ENCODE peak calls at places on chromosomes 16 and 17, in ten cellular contexts. F is tibial nerve, Z is breast epithelium, W is heart left ventricle, M is adrenal gland, S is endothelial cell of umbilical vein, L is lower leg skin, D is H1, R is thyroid gland, I is IMR-90. V is an unnamed sample.
A peak's percentile ranks its signal among the peaks of the same experiment; 100 is the strongest.

GRCh38 chr17:77888242-77889134 is 70.0 kb upstream of the TNRC6C start:
- DNase-seq in F (no peak), Z (no peak), W (no peak), M (no peak), S (peak; percentile 8), L (no peak), D (no peak), R (no peak), I (peak; percentile 4), V (no peak)

GRCh38 chr16:19589106-19589505 is 33.6 kb downstream of the VPS35L start:
- DNase-seq in F (no peak), Z (no peak), W (no peak), M (no peak), S (no peak), L (no peak), D (no peak), R (no peak), I (no peak), V (no peak)

GRCh38 chr16:30561212-30561816 is 3.1 kb upstream of the ZNF764 start:
- DNase-seq in F (no peak), Z (no peak), W (peak; percentile 60), M (peak; percentile 35), S (peak; percentile 31), L (no peak), D (no peak), R (peak; percentile 40), I (no peak), V (peak; percentile 47)

GRCh38 chr17:39361064-39361463 is 40.4 kb downstream of the FBXL20 start:
- DNase-seq in F (no peak), Z (no peak), W (no peak), M (no peak), S (no peak), L (no peak), D (no peak), R (no peak), I (no peak), V (no peak)

GRCh38 chr17:27552467-27552779 is 78.6 kb upstream of the LGALS9 start:
- DNase-seq in F (no peak), Z (no peak), W (no peak), M (peak; percentile 47), S (peak; percentile 49), L (no peak), D (no peak), R (no peak), I (peak; percentile 72), V (no peak)

GRCh38 chr17:18184143-18185007 is 747 bp downstream of the ALKBH5 start:
- DNase-seq in F (peak; percentile 22), Z (peak; percentile 33), W (peak; percentile 44), M (peak; percentile 65), S (peak; percentile 46), L (peak; percentile 91), D (no peak), R (peak; percentile 41), I (peak; percentile 55), V (no peak)

GRCh38 chr16:64475627-64476351 is 646.1 kb downstream of the CDH11 start:
- DNase-seq in F (no peak), Z (no peak), W (peak; percentile 20), M (no peak), S (peak; percentile 58), L (no peak), D (no peak), R (no peak), I (peak; percentile 4), V (no peak)

GRCh38 chr17:80782536-80783427 is 208.9 kb upstream of the CHMP6 start:
- DNase-seq in F (no peak), Z (no peak), W (no peak), M (no peak), S (peak; percentile 51), L (peak; percentile 76), D (no peak), R (no peak), I (peak; percentile 59), V (no peak)

GRCh38 chr17:48025040-48025903 is 12.3 kb downstream of the COPZ2 start:
- DNase-seq in F (peak; percentile 95), Z (peak; percentile 97), W (peak; percentile 97), M (peak; percentile 99), S (peak; percentile 97), L (peak; percentile 99), D (peak; percentile 91), R (peak; percentile 100), I (peak; percentile 96), V (peak; percentile 86)
- TF ChIP-seq POLR2A in F (no peak), Z (no peak), W (peak; percentile 40), M (no peak), S (no peak), L (no peak), D (no peak), R (no peak), I (no peak), V (no peak)

GRCh38 chr17:76384987-76385891 is 830 bp downstream of the SPHK1 start:
- DNase-seq in F (peak; percentile 36), Z (no peak), W (peak; percentile 51), M (peak; percentile 44), S (peak; percentile 76), L (peak; percentile 93), D (no peak), R (peak; percentile 43), I (peak; percentile 73), V (no peak)

GRCh38 chr17:76385892-76386786 is 1.7 kb downstream of the SPHK1 start:
- DNase-seq in F (peak; percentile 83), Z (peak; percentile 60), W (peak; percentile 81), M (peak; percentile 82), S (peak; percentile 78), L (peak; percentile 95), D (no peak), R (peak; percentile 72), I (peak; percentile 78), V (peak; percentile 96)

GRCh38 chr17:76382803-76383644 is 1.4 kb upstream of the SPHK1 start:
- DNase-seq in F (no peak), Z (peak; percentile 70), W (peak; percentile 60), M (peak; percentile 31), S (peak; percentile 74), L (peak; percentile 93), D (no peak), R (peak; percentile 54), I (peak; percentile 78), V (peak; percentile 78)

GRCh38 chr17:76383645-76384221 is 676 bp upstream of the SPHK1 start:
- DNase-seq in F (peak; percentile 24), Z (peak; percentile 50), W (peak; percentile 71), M (peak; percentile 28), S (peak; percentile 68), L (peak; percentile 89), D (no peak), R (peak; percentile 44), I (peak; percentile 53), V (peak; percentile 54)

DNA sequence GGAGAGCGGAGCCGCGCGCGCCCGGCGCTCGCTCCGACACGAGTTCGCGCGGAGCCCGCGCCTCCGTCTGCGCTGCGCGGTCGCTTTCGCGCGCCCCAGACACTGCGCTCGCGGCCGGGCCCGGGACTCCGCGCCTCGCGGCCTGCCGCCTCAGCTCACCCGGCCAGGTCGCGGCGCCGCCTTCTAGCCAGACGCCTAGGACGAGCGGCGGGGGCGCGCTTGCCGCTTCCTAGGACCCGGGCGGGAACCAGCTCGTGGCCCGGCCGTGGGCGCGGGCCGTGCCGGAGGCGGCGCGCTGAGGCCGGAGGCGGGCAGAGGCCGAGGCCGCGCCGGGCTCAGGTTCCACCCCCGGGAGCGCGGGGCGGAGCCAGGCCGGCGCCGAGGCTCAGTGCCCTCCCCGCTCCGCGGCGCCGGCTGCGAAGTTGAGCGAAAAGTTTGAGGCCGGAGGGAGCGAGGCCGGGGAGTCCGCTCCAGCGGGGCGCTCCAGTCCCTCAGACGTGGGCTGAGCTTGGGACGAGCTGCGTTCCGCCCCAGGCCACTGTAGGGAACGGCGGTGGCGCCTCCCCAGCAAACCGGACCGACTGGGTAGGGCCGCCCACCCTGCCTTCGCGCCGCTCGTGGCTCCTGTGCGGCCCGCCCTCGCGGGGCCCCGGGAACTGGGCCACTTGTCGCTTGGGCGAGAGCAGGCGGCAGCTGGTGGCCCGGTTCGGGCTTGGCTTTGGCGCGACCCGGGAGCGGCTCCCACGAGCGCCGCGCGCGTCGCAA is at the start of gene SPHK1:
- DNase-seq in F (peak; percentile 26), Z (no peak), W (peak; percentile 80), M (peak; percentile 58), S (peak; percentile 71), L (peak; percentile 93), D (no peak), R (peak; percentile 69), I (peak; percentile 81), V (peak; percentile 91)
- TF ChIP-seq POLR2A in F (peak; percentile 40), Z (peak; percentile 31), W (peak; percentile 54), M (no peak), S (peak; percentile 93), L (no peak), D (no peak), R (no peak), I (peak; percentile 86), V (no peak)

GRCh38 chr16:17567455-17567854 is 96.7 kb upstream of the XYLT1 start:
- DNase-seq in F (no peak), Z (no peak), W (no peak), M (no peak), S (no peak), L (no peak), D (no peak), R (no peak), I (no peak), V (no peak)
- TF ChIP-seq POLR2A in F (no peak), Z (no peak), W (no peak), M (no peak), S (no peak), L (no peak), D (no peak), R (no peak), I (no peak), V (no peak)

GRCh38 chr16:27315333-27316037 is 1.7 kb downstream of the IL4R start:
- DNase-seq in F (peak; percentile 48), Z (peak; percentile 44), W (peak; percentile 49), M (peak; percentile 93), S (peak; percentile 89), L (peak; percentile 93), D (no peak), R (peak; percentile 21), I (peak; percentile 65), V (no peak)

GRCh38 chr16:27317320-27317719 is 3.5 kb downstream of the IL4R start:
- DNase-seq in F (no peak), Z (peak; percentile 59), W (no peak), M (no peak), S (no peak), L (peak; percentile 85), D (no peak), R (no peak), I (no peak), V (no peak)

GRCh38 chr16:27314986-27315332 is 1.2 kb downstream of the IL4R start:
- DNase-seq in F (no peak), Z (no peak), W (no peak), M (no peak), S (no peak), L (peak; percentile 82), D (no peak), R (no peak), I (no peak), V (no peak)

GRCh38 chr16:27317738-27318398 is 4.1 kb downstream of the IL4R start:
- DNase-seq in F (no peak), Z (peak; percentile 13), W (no peak), M (no peak), S (no peak), L (no peak), D (no peak), R (no peak), I (no peak), V (no peak)

DNA sequence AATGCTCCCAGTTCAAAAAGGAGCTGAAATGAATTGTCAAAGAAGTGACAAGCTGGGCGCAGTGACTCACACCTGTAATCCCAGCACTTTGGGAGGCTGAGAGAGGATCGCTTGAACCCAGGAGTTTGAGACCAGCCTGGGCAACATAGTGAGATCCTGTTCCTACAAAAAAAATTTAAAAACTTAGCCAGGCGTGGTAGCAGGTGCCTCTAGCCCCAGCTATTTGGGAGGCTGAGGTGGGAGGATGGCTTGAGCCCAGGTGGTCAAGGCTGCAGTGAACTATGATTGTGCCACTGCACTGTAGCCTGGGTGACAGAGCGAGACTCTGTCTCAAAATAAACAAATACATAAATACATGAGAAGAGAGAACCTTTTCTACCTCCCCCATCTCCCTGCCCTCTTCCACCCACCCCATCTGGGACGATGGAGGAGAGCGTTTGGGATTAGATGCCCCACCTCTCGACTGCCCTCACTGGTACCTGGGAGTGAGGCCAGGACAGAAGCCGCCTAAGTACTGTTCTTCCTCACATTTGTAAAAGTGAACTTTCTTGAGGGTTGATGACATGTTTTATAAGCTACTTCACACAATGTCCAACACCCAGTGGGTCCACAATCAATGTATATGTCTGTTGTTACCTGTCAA is 2.4 kb downstream of the IL4R start:
- DNase-seq in F (no peak), Z (peak; percentile 38), W (no peak), M (no peak), S (no peak), L (peak; percentile 78), D (no peak), R (no peak), I (no peak), V (no peak)
- TF ChIP-seq POLR2A in F (no peak), Z (no peak), W (no peak), M (no peak), S (no peak), L (no peak), D (no peak), R (no peak), I (peak; percentile 26), V (no peak)

V was measured in GM12892.